ENCODE peak calls at places on chromosomes 7 and 10, in eight cellular contexts. E is HepG2, B is GM12878, D is K562, S is HCT116, L is GM23338, G is SK-N-SH, I is Panc1. R is an unnamed sample.

GRCh38 chr7:14021069-14021468 is 31.6 kb upstream of the ETV1 start:
- DNase-seq in E (no peak), B (no peak), D (no peak), S (peak; percentile 47), L (no peak), G (no peak), I (no peak), R (no peak)

GRCh38 chr10:60487543-60487942 is 97.9 kb upstream of the ANK3 start:
- DNase-seq in E (no peak), B (no peak), D (no peak), S (no peak), L (no peak), G (no peak), I (no peak), R (no peak)

GRCh38 chr7:30867483-30867882 is 44.2 kb upstream of the AQP1 start:
- DNase-seq in E (no peak), B (no peak), D (no peak), S (no peak), L (no peak), G (no peak), I (no peak), R (no peak)

GRCh38 chr10:78755075-78755695 is 313.6 kb upstream of the ZMIZ1 start:
- DNase-seq in E (no peak), B (no peak), D (no peak), S (no peak), L (no peak), G (peak; percentile 54), I (no peak), R (no peak)

GRCh38 chr7:43535031-43535451 is 47.9 kb upstream of the STK17A start:
- DNase-seq in E (no peak), B (no peak), D (no peak), S (no peak), L (no peak), G (no peak), I (no peak), R (no peak)

GRCh38 chr7:35781200-35781701 is 19.6 kb upstream of the SEPTIN7 start:
- DNase-seq in E (peak; percentile 80), B (no peak), D (no peak), S (no peak), L (no peak), G (no peak), I (no peak), R (no peak)

GRCh38 chr7:93575555-93576397 is 1.3 kb upstream of the CALCR start:
- DNase-seq in E (no peak), B (no peak), D (no peak), S (no peak), L (peak; percentile 50), G (peak; percentile 50), I (no peak), R (no peak)

GRCh38 chr7:45238806-45239205 is 81.2 kb downstream of the RAMP3 start:
- DNase-seq in E (no peak), B (no peak), D (no peak), S (no peak), L (no peak), G (no peak), I (no peak), R (no peak)

GRCh38 chr10:84138478-84139125 is 707 bp upstream of the GHITM start:
- DNase-seq in E (no peak), B (no peak), D (peak; percentile 42), S (no peak), L (peak; percentile 32), G (peak; percentile 34), I (peak; percentile 50), R (no peak)

GRCh38 chr10:96025566-96025965 is 17.8 kb upstream of the CCNJ start:
- DNase-seq in E (peak; percentile 32), B (no peak), D (peak; percentile 36), S (peak; percentile 34), L (peak; percentile 64), G (no peak), I (no peak), R (no peak)

GRCh38 chr10:104342941-104343411 is 4.7 kb upstream of the ITPRIP start:
- DNase-seq in E (peak; percentile 32), B (no peak), D (no peak), S (no peak), L (no peak), G (no peak), I (no peak), R (no peak)

GRCh38 chr10:101545898-101546297 is 42.2 kb downstream of the POLL start:
- DNase-seq in E (no peak), B (no peak), D (peak; percentile 43), S (no peak), L (no peak), G (peak; percentile 32), I (no peak), R (no peak)

GRCh38 chr7:28348631-28349030 is 63.7 kb upstream of the CREB5 start:
- DNase-seq in E (no peak), B (no peak), D (no peak), S (no peak), L (no peak), G (no peak), I (no peak), R (no peak)

GRCh38 chr10:78964952-78965633 is 103.7 kb upstream of the ZMIZ1 start:
- DNase-seq in E (peak; percentile 94), B (no peak), D (peak; percentile 55), S (peak; percentile 81), L (peak; percentile 81), G (peak; percentile 78), I (peak; percentile 45), R (no peak)

GRCh38 chr10:11691319-11691755 is 50.8 kb upstream of the ECHDC3 start:
- DNase-seq in E (no peak), B (no peak), D (no peak), S (no peak), L (no peak), G (no peak), I (no peak), R (no peak)

DNA sequence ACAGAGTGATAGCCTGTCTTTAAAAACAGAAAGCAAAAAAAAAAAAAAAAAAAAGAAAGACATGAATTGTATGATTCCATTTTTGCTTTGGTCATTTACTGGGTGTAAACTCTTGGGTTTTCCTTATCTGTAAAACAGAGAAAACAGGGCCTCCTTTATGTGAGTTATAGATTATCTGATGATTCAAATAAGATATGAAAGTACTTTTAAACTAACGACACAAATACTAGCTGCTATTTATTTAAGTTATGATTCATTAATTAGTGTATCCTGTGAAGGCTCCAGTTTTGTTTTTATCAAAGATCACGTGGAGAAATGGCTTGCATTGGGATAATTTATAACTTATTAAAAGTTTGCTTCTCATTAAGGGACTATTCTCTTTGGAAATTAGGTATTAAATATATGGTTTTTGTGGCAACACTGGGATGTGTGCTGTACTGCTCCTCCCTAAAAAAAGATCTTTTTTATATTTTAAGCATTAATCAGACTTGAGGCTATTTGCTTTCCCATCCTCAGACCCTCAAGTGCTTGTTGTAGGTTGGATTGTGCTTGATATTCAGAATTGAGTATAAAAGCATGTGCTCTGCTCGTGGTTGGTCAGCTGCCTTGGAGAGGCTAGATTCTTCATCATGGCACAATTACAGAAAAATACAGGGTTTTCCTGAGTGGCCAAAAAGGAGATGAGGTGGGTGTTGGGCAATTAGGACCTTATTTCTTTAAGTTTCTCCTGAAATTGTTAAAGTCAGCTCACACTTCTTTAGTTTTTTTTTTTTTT is 39.9 kb downstream of the NRG3 start:
- DNase-seq in E (no peak), B (no peak), D (no peak), S (no peak), L (no peak), G (no peak), I (no peak), R (no peak)
- TF ChIP-seq REST in E (no peak), B (no peak), D (no peak), S (no peak), L (no peak), G (no peak), I (no peak), R (no peak)

GRCh38 chr10:54284526-54285193 is 516.4 kb downstream of the PCDH15 start:
- DNase-seq in E (no peak), B (no peak), D (no peak), S (no peak), L (no peak), G (no peak), I (no peak), R (no peak)
- TF ChIP-seq POLR2AphosphoS5 in E (no peak), B (no peak), D (no peak), S (no peak), L (no peak), G (no peak), I (no peak), R (no peak)

GRCh38 chr7:134502463-134502862 is 24.9 kb upstream of the AKR1B10 start:
- DNase-seq in E (no peak), B (no peak), D (no peak), S (no peak), L (no peak), G (no peak), I (no peak), R (peak; percentile 36)
- TF ChIP-seq REST in E (no peak), B (no peak), D (no peak), S (no peak), L (no peak), G (no peak), I (no peak), R (no peak)

DNA sequence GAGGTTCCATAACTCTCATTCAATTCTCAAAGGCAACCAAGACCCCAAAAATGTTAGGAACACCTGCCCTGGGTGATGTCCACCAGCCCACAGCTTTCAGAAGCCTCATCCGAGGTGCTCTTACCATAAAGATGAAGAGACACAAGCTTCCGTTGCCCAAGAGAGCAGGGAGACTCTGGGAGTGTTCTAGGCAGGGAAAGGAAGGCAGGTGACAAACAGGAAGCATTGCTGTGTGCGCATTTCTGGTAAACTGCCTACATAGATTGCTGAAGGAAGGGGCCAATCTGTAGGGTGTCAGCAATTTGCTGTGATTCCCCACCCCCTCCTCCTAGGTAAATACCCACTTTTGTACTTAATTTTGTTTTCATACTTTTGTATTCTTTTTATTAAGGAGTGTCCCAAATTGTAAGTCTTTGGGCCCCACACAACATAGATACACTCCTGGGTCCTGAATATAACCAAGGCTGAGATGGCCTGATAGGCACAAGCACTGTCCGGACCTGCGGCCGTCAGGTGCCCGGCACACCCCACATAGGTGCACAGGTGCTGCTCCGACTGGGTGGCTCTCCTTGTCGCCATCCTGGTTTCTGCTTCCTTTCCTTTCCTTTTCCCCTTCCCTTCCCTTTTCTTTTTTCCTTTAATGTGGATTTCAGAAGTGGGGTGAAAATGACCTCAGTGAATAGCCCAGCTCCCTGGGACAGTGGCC is 51.4 kb upstream of the SMNDC1 start:
- DNase-seq in E (no peak), B (no peak), D (no peak), S (no peak), L (no peak), G (no peak), I (no peak), R (no peak)
- TF ChIP-seq POLR2AphosphoS5 in E (no peak), B (peak; percentile 62), D (no peak), S (no peak), L (no peak), G (no peak), I (no peak), R (no peak)

GRCh38 chr7:6653101-6653995 is 16.2 kb downstream of the ZNF316 start:
- DNase-seq in E (no peak), B (no peak), D (peak; percentile 5), S (no peak), L (no peak), G (peak; percentile 48), I (no peak), R (no peak)
- TF ChIP-seq REST in E (no peak), B (no peak), D (no peak), S (no peak), L (no peak), G (no peak), I (no peak), R (no peak)

GRCh38 chr10:44358080-44358771 is 26.7 kb downstream of the CXCL12 start:
- DNase-seq in E (no peak), B (no peak), D (no peak), S (no peak), L (no peak), G (no peak), I (no peak), R (no peak)
- TF ChIP-seq POLR2AphosphoS5 in E (no peak), B (no peak), D (no peak), S (no peak), L (no peak), G (no peak), I (no peak), R (no peak)